ENCODE peak calls at places on chromosomes 16 and 17, in eight cellular contexts. One of them, this sample, is unnamed.

GRCh38 chr16:51287231-51287630 is 136.2 kb upstream of the SALL1 start:
- DNase-seq in AG10803: no peak
- DNase-seq in endodermal cell: no peak
- DNase-seq in naive thymus-derived CD4-positive, alpha-beta T cell: no peak
- DNase-seq in cardiac fibroblast: no peak
- DNase-seq in ovary: no peak
- DNase-seq in SK-N-SH: no peak
- DNase-seq in astrocyte of the spinal cord: no peak
- DNase-seq in this sample: no peak

GRCh38 chr17:43215341-43215740 is 3.7 kb downstream of the TMEM106A start:
- DNase-seq in naive thymus-derived CD4-positive, alpha-beta T cell: no peak
- DNase-seq in endodermal cell: no peak
- DNase-seq in SK-N-SH: no peak
- DNase-seq in astrocyte of the spinal cord: no peak
- DNase-seq in ovary: no peak
- DNase-seq in cardiac fibroblast: no peak
- DNase-seq in AG10803: no peak
- DNase-seq in this sample: no peak

GRCh38 chr17:74780443-74781238 is 4.5 kb upstream of the NAT9 start:
- DNase-seq in astrocyte of the spinal cord: peak
- DNase-seq in ovary: no peak
- DNase-seq in AG10803: no peak
- DNase-seq in endodermal cell: peak
- DNase-seq in cardiac fibroblast: no peak
- DNase-seq in SK-N-SH: peak
- DNase-seq in naive thymus-derived CD4-positive, alpha-beta T cell: no peak
- DNase-seq in this sample: no peak

GRCh38 chr17:75442168-75443103 is 14.0 kb upstream of the TMEM94 start:
- DNase-seq in cardiac fibroblast: peak
- DNase-seq in AG10803: no peak
- DNase-seq in ovary: no peak
- DNase-seq in astrocyte of the spinal cord: no peak
- DNase-seq in naive thymus-derived CD4-positive, alpha-beta T cell: no peak
- DNase-seq in SK-N-SH: no peak
- DNase-seq in endodermal cell: no peak
- DNase-seq in this sample: no peak

GRCh38 chr17:7655541-7655840 is 4.8 kb downstream of the ATP1B2 start:
- DNase-seq in naive thymus-derived CD4-positive, alpha-beta T cell: no peak
- DNase-seq in endodermal cell: no peak
- DNase-seq in astrocyte of the spinal cord: no peak
- DNase-seq in SK-N-SH: no peak
- DNase-seq in ovary: no peak
- DNase-seq in AG10803: no peak
- DNase-seq in cardiac fibroblast: no peak
- DNase-seq in this sample: no peak

GRCh38 chr17:43713494-43714162 is 45.0 kb downstream of the SOST start:
- DNase-seq in astrocyte of the spinal cord: no peak
- DNase-seq in SK-N-SH: peak
- DNase-seq in endodermal cell: peak
- DNase-seq in naive thymus-derived CD4-positive, alpha-beta T cell: no peak
- DNase-seq in ovary: no peak
- DNase-seq in AG10803: no peak
- DNase-seq in cardiac fibroblast: peak
- DNase-seq in this sample: no peak

GRCh38 chr17:14833201-14833773 is 431.8 kb downstream of the PMP22 start:
- DNase-seq in endodermal cell: no peak
- DNase-seq in SK-N-SH: no peak
- DNase-seq in AG10803: peak
- DNase-seq in ovary: no peak
- DNase-seq in astrocyte of the spinal cord: peak
- DNase-seq in naive thymus-derived CD4-positive, alpha-beta T cell: no peak
- DNase-seq in cardiac fibroblast: peak
- DNase-seq in this sample: peak

GRCh38 chr16:74752756-74753155 is 21.9 kb downstream of the FA2H start:
- DNase-seq in cardiac fibroblast: no peak
- DNase-seq in astrocyte of the spinal cord: no peak
- DNase-seq in SK-N-SH: no peak
- DNase-seq in endodermal cell: no peak
- DNase-seq in ovary: no peak
- DNase-seq in AG10803: no peak
- DNase-seq in naive thymus-derived CD4-positive, alpha-beta T cell: no peak
- DNase-seq in this sample: no peak

GRCh38 chr17:7133916-7134315 is 19.3 kb upstream of the ASGR2 start:
- DNase-seq in naive thymus-derived CD4-positive, alpha-beta T cell: no peak
- DNase-seq in SK-N-SH: no peak
- DNase-seq in cardiac fibroblast: no peak
- DNase-seq in endodermal cell: peak
- DNase-seq in astrocyte of the spinal cord: no peak
- DNase-seq in AG10803: no peak
- DNase-seq in ovary: no peak
- DNase-seq in this sample: no peak

GRCh38 chr17:76371656-76372628 is 12.5 kb upstream of the SPHK1 start:
- DNase-seq in ovary: no peak
- DNase-seq in cardiac fibroblast: peak
- DNase-seq in AG10803: peak
- DNase-seq in SK-N-SH: no peak
- DNase-seq in endodermal cell: no peak
- DNase-seq in naive thymus-derived CD4-positive, alpha-beta T cell: no peak
- DNase-seq in astrocyte of the spinal cord: peak
- DNase-seq in this sample: peak

GRCh38 chr17:80891096-80892018 is 100.3 kb upstream of the CHMP6 start:
- DNase-seq in cardiac fibroblast: peak
- DNase-seq in SK-N-SH: no peak
- DNase-seq in naive thymus-derived CD4-positive, alpha-beta T cell: peak
- DNase-seq in ovary: peak
- DNase-seq in endodermal cell: no peak
- DNase-seq in astrocyte of the spinal cord: peak
- DNase-seq in AG10803: peak
- DNase-seq in this sample: peak

GRCh38 chr17:17810374-17811248 is 26.2 kb downstream of the SREBF1 start:
- DNase-seq in ovary: peak
- DNase-seq in naive thymus-derived CD4-positive, alpha-beta T cell: no peak
- DNase-seq in astrocyte of the spinal cord: no peak
- DNase-seq in cardiac fibroblast: no peak
- DNase-seq in SK-N-SH: no peak
- DNase-seq in endodermal cell: peak
- DNase-seq in AG10803: no peak
- DNase-seq in this sample: no peak

GRCh38 chr16:12819126-12820117 is 15.7 kb upstream of the CPPED1 start:
- DNase-seq in astrocyte of the spinal cord: peak
- DNase-seq in ovary: peak
- DNase-seq in AG10803: peak
- DNase-seq in cardiac fibroblast: peak
- DNase-seq in SK-N-SH: peak
- DNase-seq in endodermal cell: peak
- DNase-seq in naive thymus-derived CD4-positive, alpha-beta T cell: peak
- DNase-seq in this sample: no peak

GRCh38 chr17:1627987-1628855 is at the start of gene SLC43A2:
- DNase-seq in astrocyte of the spinal cord: peak
- DNase-seq in cardiac fibroblast: peak
- DNase-seq in AG10803: peak
- DNase-seq in ovary: peak
- DNase-seq in SK-N-SH: peak
- DNase-seq in naive thymus-derived CD4-positive, alpha-beta T cell: peak
- DNase-seq in endodermal cell: peak
- DNase-seq in this sample: peak

GRCh38 chr17:57021226-57021940 is 43.5 kb downstream of the SCPEP1 start:
- DNase-seq in AG10803: no peak
- DNase-seq in ovary: no peak
- DNase-seq in astrocyte of the spinal cord: no peak
- DNase-seq in endodermal cell: no peak
- DNase-seq in SK-N-SH: no peak
- DNase-seq in cardiac fibroblast: no peak
- DNase-seq in naive thymus-derived CD4-positive, alpha-beta T cell: no peak
- DNase-seq in this sample: no peak

GRCh38 chr16:69820926-69821541 is 58.9 kb downstream of the WWP2 start:
- DNase-seq in ovary: no peak
- DNase-seq in naive thymus-derived CD4-positive, alpha-beta T cell: no peak
- DNase-seq in cardiac fibroblast: no peak
- DNase-seq in astrocyte of the spinal cord: no peak
- DNase-seq in endodermal cell: no peak
- DNase-seq in SK-N-SH: peak
- DNase-seq in AG10803: peak
- DNase-seq in this sample: no peak

GRCh38 chr17:31073411-31073810 is 21.4 kb upstream of the NF1 start:
- DNase-seq in astrocyte of the spinal cord: no peak
- DNase-seq in SK-N-SH: no peak
- DNase-seq in naive thymus-derived CD4-positive, alpha-beta T cell: no peak
- DNase-seq in cardiac fibroblast: no peak
- DNase-seq in AG10803: no peak
- DNase-seq in ovary: no peak
- DNase-seq in endodermal cell: no peak
- DNase-seq in this sample: no peak

GRCh38 chr17:9519873-9520272 is 55.7 kb downstream of the STX8 start:
- DNase-seq in SK-N-SH: no peak
- DNase-seq in endodermal cell: no peak
- DNase-seq in cardiac fibroblast: no peak
- DNase-seq in astrocyte of the spinal cord: no peak
- DNase-seq in naive thymus-derived CD4-positive, alpha-beta T cell: no peak
- DNase-seq in ovary: no peak
- DNase-seq in AG10803: no peak
- DNase-seq in this sample: no peak

GRCh38 chr16:54407596-54407995 is 121.0 kb upstream of the IRX3 start:
- DNase-seq in astrocyte of the spinal cord: peak
- DNase-seq in cardiac fibroblast: peak
- DNase-seq in AG10803: peak
- DNase-seq in SK-N-SH: no peak
- DNase-seq in naive thymus-derived CD4-positive, alpha-beta T cell: no peak
- DNase-seq in endodermal cell: peak
- DNase-seq in ovary: no peak
- DNase-seq in this sample: peak

GRCh38 chr17:50028207-50029120 is 27.4 kb upstream of the ITGA3 start:
- DNase-seq in SK-N-SH: peak
- DNase-seq in astrocyte of the spinal cord: peak
- DNase-seq in endodermal cell: peak
- DNase-seq in AG10803: peak
- DNase-seq in cardiac fibroblast: peak
- DNase-seq in ovary: no peak
- DNase-seq in naive thymus-derived CD4-positive, alpha-beta T cell: no peak
- DNase-seq in this sample: no peak

DNA sequence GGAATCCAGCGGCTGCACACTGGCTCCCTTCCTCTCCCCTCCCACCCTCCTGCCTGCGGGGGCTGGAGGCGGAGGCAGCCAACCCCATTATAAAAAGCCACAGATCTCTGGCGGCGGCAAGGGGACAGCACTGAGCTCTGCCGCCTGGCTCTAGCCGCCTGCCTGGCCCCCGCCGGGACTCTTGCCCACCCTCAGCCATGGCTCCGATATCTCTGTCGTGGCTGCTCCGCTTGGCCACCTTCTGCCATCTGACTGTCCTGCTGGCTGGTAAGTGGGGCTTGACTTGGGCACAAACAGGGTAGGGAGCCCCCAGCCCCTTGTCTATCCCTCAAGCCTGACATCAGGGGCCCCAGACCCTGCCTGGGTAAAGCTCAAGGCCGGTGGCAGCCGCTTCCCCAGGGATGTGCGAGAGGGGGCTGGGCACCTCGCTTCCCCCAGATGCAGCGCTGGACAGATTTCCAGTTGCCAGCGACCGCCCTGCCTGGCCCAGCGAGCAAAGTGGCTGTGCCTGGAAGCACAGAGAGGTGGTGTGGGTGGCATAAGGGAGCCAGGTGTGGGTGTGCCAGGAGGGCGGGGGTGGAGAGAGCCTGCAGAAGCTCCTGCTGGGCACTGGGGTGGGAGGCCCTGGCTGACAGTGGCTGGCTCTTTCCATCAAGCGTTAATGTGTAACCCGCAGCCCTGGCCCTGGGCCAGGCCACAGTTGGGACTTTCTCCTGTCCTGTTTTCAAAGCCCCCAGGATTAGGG is at the start of gene CX3CL1:
- DNase-seq in SK-N-SH: peak
- DNase-seq in astrocyte of the spinal cord: peak
- DNase-seq in endodermal cell: peak
- DNase-seq in ovary: peak
- DNase-seq in AG10803: peak
- DNase-seq in cardiac fibroblast: no peak
- DNase-seq in naive thymus-derived CD4-positive, alpha-beta T cell: no peak
- DNase-seq in this sample: no peak
- H3K4me3 ChIP-seq in SK-N-SH: peak
- H3K4me3 ChIP-seq in astrocyte of the spinal cord: peak
- H3K4me3 ChIP-seq in endodermal cell: no peak
- H3K4me3 ChIP-seq in ovary: peak
- H3K4me3 ChIP-seq in AG10803: no peak
- H3K4me3 ChIP-seq in cardiac fibroblast: peak
- H3K4me3 ChIP-seq in naive thymus-derived CD4-positive, alpha-beta T cell: no peak
- H3K4me3 ChIP-seq in this sample: peak

GRCh38 chr17:70324031-70324430 is 154.7 kb downstream of the KCNJ2 start:
- DNase-seq in cardiac fibroblast: no peak
- DNase-seq in naive thymus-derived CD4-positive, alpha-beta T cell: no peak
- DNase-seq in ovary: no peak
- DNase-seq in endodermal cell: no peak
- DNase-seq in astrocyte of the spinal cord: no peak
- DNase-seq in AG10803: no peak
- DNase-seq in SK-N-SH: no peak
- DNase-seq in this sample: no peak
- H3K4me3 ChIP-seq in cardiac fibroblast: no peak
- H3K4me3 ChIP-seq in naive thymus-derived CD4-positive, alpha-beta T cell: no peak
- H3K4me3 ChIP-seq in ovary: no peak
- H3K4me3 ChIP-seq in endodermal cell: no peak
- H3K4me3 ChIP-seq in astrocyte of the spinal cord: no peak
- H3K4me3 ChIP-seq in AG10803: no peak
- H3K4me3 ChIP-seq in SK-N-SH: no peak
- H3K4me3 ChIP-seq in this sample: no peak

DNA sequence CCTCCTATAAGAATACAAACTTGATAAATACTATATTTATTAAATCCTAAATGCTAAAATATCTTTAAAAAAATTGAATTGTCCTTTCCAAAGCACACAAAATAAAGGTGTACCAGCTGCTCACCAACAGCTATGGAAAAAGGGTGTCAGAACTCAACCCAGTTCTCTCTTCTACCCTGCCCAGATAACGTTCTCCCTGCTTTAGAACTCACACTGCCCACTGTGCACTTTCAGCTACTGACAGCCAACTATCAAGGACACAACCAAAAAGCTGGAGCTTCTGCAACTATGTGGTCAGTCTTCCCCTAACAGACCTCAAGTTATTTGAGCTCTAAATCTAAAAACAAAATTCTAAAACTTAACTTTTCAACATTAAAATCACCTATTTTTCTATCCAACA is 13.7 kb downstream of the AP1G1 start:
- DNase-seq in naive thymus-derived CD4-positive, alpha-beta T cell: no peak
- DNase-seq in astrocyte of the spinal cord: no peak
- DNase-seq in endodermal cell: no peak
- DNase-seq in cardiac fibroblast: no peak
- DNase-seq in ovary: no peak
- DNase-seq in AG10803: no peak
- DNase-seq in SK-N-SH: no peak
- DNase-seq in this sample: no peak
- H3K4me3 ChIP-seq in naive thymus-derived CD4-positive, alpha-beta T cell: no peak
- H3K4me3 ChIP-seq in astrocyte of the spinal cord: no peak
- H3K4me3 ChIP-seq in endodermal cell: no peak
- H3K4me3 ChIP-seq in cardiac fibroblast: no peak
- H3K4me3 ChIP-seq in ovary: no peak
- H3K4me3 ChIP-seq in AG10803: no peak
- H3K4me3 ChIP-seq in SK-N-SH: no peak
- H3K4me3 ChIP-seq in this sample: no peak

DNA sequence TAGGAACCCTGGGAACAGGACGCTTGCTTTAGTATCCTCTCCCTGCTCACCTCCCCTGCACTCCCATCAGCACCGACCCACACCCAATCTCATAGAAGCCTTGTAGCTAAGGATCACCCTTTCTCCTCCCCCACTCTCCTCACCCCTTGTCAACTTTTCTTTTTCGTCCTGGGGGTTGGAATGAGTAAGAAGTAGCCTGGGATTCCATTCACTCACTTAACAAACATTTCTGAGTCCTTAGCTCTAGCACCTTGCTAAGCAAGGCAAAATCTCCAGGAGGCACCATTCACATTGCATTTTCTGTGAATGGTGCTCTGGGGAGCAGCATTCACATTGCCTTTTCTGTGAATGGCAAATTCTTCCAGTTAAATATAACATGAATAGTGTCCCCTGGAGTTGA is 1.1 kb upstream of the PGAP3 start:
- DNase-seq in endodermal cell: peak
- DNase-seq in AG10803: no peak
- DNase-seq in SK-N-SH: no peak
- DNase-seq in astrocyte of the spinal cord: no peak
- DNase-seq in ovary: no peak
- DNase-seq in naive thymus-derived CD4-positive, alpha-beta T cell: no peak
- DNase-seq in cardiac fibroblast: no peak
- DNase-seq in this sample: no peak
- H3K4me3 ChIP-seq in endodermal cell: peak
- H3K4me3 ChIP-seq in AG10803: peak
- H3K4me3 ChIP-seq in SK-N-SH: peak
- H3K4me3 ChIP-seq in astrocyte of the spinal cord: peak
- H3K4me3 ChIP-seq in ovary: no peak
- H3K4me3 ChIP-seq in naive thymus-derived CD4-positive, alpha-beta T cell: peak
- H3K4me3 ChIP-seq in cardiac fibroblast: no peak
- H3K4me3 ChIP-seq in this sample: peak

This sample was measured in skeletal muscle cell.